ENCODE peak calls at places on chromosomes 12 and 14, in six cellular contexts. One of them, this sample, is unnamed.

GRCh38 chr14:100618763-100619320 is 31.6 kb upstream of the BEGAIN start:
- DNase-seq in skeletal muscle cell: no peak
- DNase-seq in iris pigment epithelial cell: no peak
- DNase-seq in fibroblast of lung: no peak
- DNase-seq in lower leg skin: no peak
- DNase-seq in astrocyte of the hippocampus: no peak
- DNase-seq in this sample: no peak

GRCh38 chr12:47391566-47391965 is 311.8 kb upstream of the AMIGO2 start:
- DNase-seq in lower leg skin: no peak
- DNase-seq in astrocyte of the hippocampus: no peak
- DNase-seq in skeletal muscle cell: no peak
- DNase-seq in iris pigment epithelial cell: no peak
- DNase-seq in fibroblast of lung: no peak
- DNase-seq in this sample: no peak

GRCh38 chr12:116765271-116765670 is 27.2 kb downstream of the RNFT2 start:
- DNase-seq in skeletal muscle cell: no peak
- DNase-seq in iris pigment epithelial cell: no peak
- DNase-seq in astrocyte of the hippocampus: peak; percentile 55
- DNase-seq in lower leg skin: no peak
- DNase-seq in fibroblast of lung: no peak
- DNase-seq in this sample: no peak

GRCh38 chr14:22243971-22244581 is 344.9 kb downstream of the DAD1 start:
- DNase-seq in iris pigment epithelial cell: no peak
- DNase-seq in astrocyte of the hippocampus: no peak
- DNase-seq in lower leg skin: no peak
- DNase-seq in fibroblast of lung: no peak
- DNase-seq in skeletal muscle cell: no peak
- DNase-seq in this sample: no peak

GRCh38 chr12:54560374-54560858 is 11.0 kb downstream of the PDE1B start:
- DNase-seq in astrocyte of the hippocampus: peak; percentile 39
- DNase-seq in iris pigment epithelial cell: peak; percentile 79
- DNase-seq in fibroblast of lung: peak; percentile 63
- DNase-seq in skeletal muscle cell: peak; percentile 36
- DNase-seq in lower leg skin: peak; percentile 93
- DNase-seq in this sample: peak; percentile 96

GRCh38 chr12:26297386-26298070 is 102.2 kb downstream of the SSPN start:
- DNase-seq in fibroblast of lung: no peak
- DNase-seq in iris pigment epithelial cell: peak; percentile 21
- DNase-seq in skeletal muscle cell: no peak
- DNase-seq in astrocyte of the hippocampus: no peak
- DNase-seq in lower leg skin: no peak
- DNase-seq in this sample: no peak

GRCh38 chr12:67111182-67111581 is 158.0 kb upstream of the CAND1 start:
- DNase-seq in lower leg skin: peak; percentile 18
- DNase-seq in astrocyte of the hippocampus: no peak
- DNase-seq in skeletal muscle cell: no peak
- DNase-seq in iris pigment epithelial cell: no peak
- DNase-seq in fibroblast of lung: no peak
- DNase-seq in this sample: no peak

GRCh38 chr12:132480620-132481132 is 9.3 kb upstream of the FBRSL1 start:
- DNase-seq in fibroblast of lung: no peak
- DNase-seq in iris pigment epithelial cell: no peak
- DNase-seq in astrocyte of the hippocampus: no peak
- DNase-seq in lower leg skin: no peak
- DNase-seq in skeletal muscle cell: no peak
- DNase-seq in this sample: no peak

GRCh38 chr14:83251402-83251801 is 1717.7 kb upstream of the SEL1L start:
- DNase-seq in astrocyte of the hippocampus: no peak
- DNase-seq in skeletal muscle cell: no peak
- DNase-seq in fibroblast of lung: no peak
- DNase-seq in lower leg skin: no peak
- DNase-seq in iris pigment epithelial cell: no peak
- DNase-seq in this sample: no peak

GRCh38 chr14:85531594-85532391 is 1.8 kb downstream of the FLRT2 start:
- DNase-seq in astrocyte of the hippocampus: peak; percentile 79
- DNase-seq in lower leg skin: peak; percentile 66
- DNase-seq in iris pigment epithelial cell: peak; percentile 96
- DNase-seq in skeletal muscle cell: peak; percentile 67
- DNase-seq in fibroblast of lung: peak; percentile 86
- DNase-seq in this sample: no peak

GRCh38 chr12:76450690-76451089 is 102.5 kb upstream of the BBS10 start:
- DNase-seq in lower leg skin: no peak
- DNase-seq in iris pigment epithelial cell: peak; percentile 97
- DNase-seq in skeletal muscle cell: peak; percentile 60
- DNase-seq in fibroblast of lung: peak; percentile 83
- DNase-seq in astrocyte of the hippocampus: peak; percentile 82
- DNase-seq in this sample: no peak

GRCh38 chr14:72781476-72782181 is 112.3 kb downstream of the DPF3 start:
- DNase-seq in fibroblast of lung: peak; percentile 51
- DNase-seq in lower leg skin: no peak
- DNase-seq in iris pigment epithelial cell: peak; percentile 84
- DNase-seq in astrocyte of the hippocampus: peak; percentile 88
- DNase-seq in skeletal muscle cell: peak; percentile 61
- DNase-seq in this sample: no peak

GRCh38 chr12:1272132-1272531 is 281.1 kb downstream of the ERC1 start:
- DNase-seq in lower leg skin: no peak
- DNase-seq in skeletal muscle cell: no peak
- DNase-seq in astrocyte of the hippocampus: peak; percentile 25
- DNase-seq in fibroblast of lung: no peak
- DNase-seq in iris pigment epithelial cell: no peak
- DNase-seq in this sample: no peak

GRCh38 chr14:22556021-22556989 is 32.7 kb downstream of the DAD1 start:
- DNase-seq in astrocyte of the hippocampus: peak; percentile 67
- DNase-seq in iris pigment epithelial cell: peak; percentile 97
- DNase-seq in lower leg skin: peak; percentile 75
- DNase-seq in fibroblast of lung: peak; percentile 65
- DNase-seq in skeletal muscle cell: no peak
- DNase-seq in this sample: no peak

GRCh38 chr14:90444077-90444696 is 47.4 kb downstream of the CALM1 start:
- DNase-seq in lower leg skin: peak; percentile 56
- DNase-seq in skeletal muscle cell: peak; percentile 22
- DNase-seq in fibroblast of lung: no peak
- DNase-seq in iris pigment epithelial cell: peak; percentile 67
- DNase-seq in astrocyte of the hippocampus: no peak
- DNase-seq in this sample: no peak

GRCh38 chr12:64389154-64389553 is 1.4 kb downstream of the C12orf56 start:
- DNase-seq in iris pigment epithelial cell: no peak
- DNase-seq in skeletal muscle cell: no peak
- DNase-seq in astrocyte of the hippocampus: no peak
- DNase-seq in fibroblast of lung: no peak
- DNase-seq in lower leg skin: no peak
- DNase-seq in this sample: no peak

GRCh38 chr14:61877050-61877390 is 114.8 kb downstream of the SNAPC1 start:
- DNase-seq in astrocyte of the hippocampus: no peak
- DNase-seq in skeletal muscle cell: no peak
- DNase-seq in iris pigment epithelial cell: no peak
- DNase-seq in fibroblast of lung: no peak
- DNase-seq in lower leg skin: no peak
- DNase-seq in this sample: no peak

GRCh38 chr12:47894652-47895051 is 10.1 kb downstream of the VDR start:
- DNase-seq in iris pigment epithelial cell: no peak
- DNase-seq in astrocyte of the hippocampus: no peak
- DNase-seq in lower leg skin: no peak
- DNase-seq in fibroblast of lung: no peak
- DNase-seq in skeletal muscle cell: no peak
- DNase-seq in this sample: no peak

GRCh38 chr14:90295870-90296516 is 35.7 kb downstream of the NRDE2 start:
- DNase-seq in skeletal muscle cell: no peak
- DNase-seq in astrocyte of the hippocampus: peak; percentile 64
- DNase-seq in lower leg skin: no peak
- DNase-seq in iris pigment epithelial cell: peak; percentile 52
- DNase-seq in fibroblast of lung: no peak
- DNase-seq in this sample: no peak

GRCh38 chr14:32407170-32407569 is 78.1 kb downstream of the AKAP6 start:
- DNase-seq in lower leg skin: no peak
- DNase-seq in astrocyte of the hippocampus: peak; percentile 53
- DNase-seq in iris pigment epithelial cell: peak; percentile 54
- DNase-seq in fibroblast of lung: peak; percentile 53
- DNase-seq in skeletal muscle cell: no peak
- DNase-seq in this sample: no peak

GRCh38 chr12:107528731-107529365 is 156.8 kb upstream of the PWP1 start:
- DNase-seq in iris pigment epithelial cell: no peak
- DNase-seq in astrocyte of the hippocampus: no peak
- DNase-seq in lower leg skin: no peak
- DNase-seq in skeletal muscle cell: no peak
- DNase-seq in fibroblast of lung: no peak
- DNase-seq in this sample: no peak

GRCh38 chr14:104723651-104724406 is at the start of gene ADSS1:
- DNase-seq in lower leg skin: no peak
- DNase-seq in astrocyte of the hippocampus: peak; percentile 68
- DNase-seq in fibroblast of lung: peak; percentile 39
- DNase-seq in iris pigment epithelial cell: peak; percentile 21
- DNase-seq in skeletal muscle cell: no peak
- DNase-seq in this sample: no peak

GRCh38 chr12:50979369-50980052 is 27.2 kb downstream of the HIGD1C start:
- DNase-seq in skeletal muscle cell: no peak
- DNase-seq in iris pigment epithelial cell: no peak
- DNase-seq in fibroblast of lung: no peak
- DNase-seq in astrocyte of the hippocampus: no peak
- DNase-seq in lower leg skin: no peak
- DNase-seq in this sample: no peak

GRCh38 chr12:87227157-87227556 is 802.0 kb downstream of the C12orf50 start:
- DNase-seq in iris pigment epithelial cell: peak; percentile 92
- DNase-seq in astrocyte of the hippocampus: peak; percentile 5
- DNase-seq in lower leg skin: no peak
- DNase-seq in fibroblast of lung: peak; percentile 28
- DNase-seq in skeletal muscle cell: no peak
- DNase-seq in this sample: no peak

GRCh38 chr12:102195826-102196225 is 1.8 kb downstream of the PMCH start:
- DNase-seq in iris pigment epithelial cell: no peak
- DNase-seq in astrocyte of the hippocampus: no peak
- DNase-seq in fibroblast of lung: no peak
- DNase-seq in lower leg skin: no peak
- DNase-seq in skeletal muscle cell: no peak
- DNase-seq in this sample: no peak

GRCh38 chr14:93036652-93037341 is 78.9 kb downstream of the ITPK1 start:
- DNase-seq in iris pigment epithelial cell: peak; percentile 43
- DNase-seq in fibroblast of lung: peak; percentile 18
- DNase-seq in astrocyte of the hippocampus: peak; percentile 43
- DNase-seq in skeletal muscle cell: no peak
- DNase-seq in lower leg skin: no peak
- DNase-seq in this sample: no peak

GRCh38 chr14:105141026-105141425 is 27.6 kb downstream of the JAG2 start:
- DNase-seq in astrocyte of the hippocampus: no peak
- DNase-seq in skeletal muscle cell: no peak
- DNase-seq in fibroblast of lung: no peak
- DNase-seq in lower leg skin: no peak
- DNase-seq in iris pigment epithelial cell: no peak
- DNase-seq in this sample: no peak

GRCh38 chr12:115451151-115451784 is 767.3 kb upstream of the TBX3 start:
- DNase-seq in iris pigment epithelial cell: no peak
- DNase-seq in lower leg skin: no peak
- DNase-seq in astrocyte of the hippocampus: no peak
- DNase-seq in skeletal muscle cell: no peak
- DNase-seq in fibroblast of lung: no peak
- DNase-seq in this sample: no peak

GRCh38 chr12:127435439-127435838 is 831.5 kb upstream of the TMEM132C start:
- DNase-seq in astrocyte of the hippocampus: no peak
- DNase-seq in lower leg skin: no peak
- DNase-seq in iris pigment epithelial cell: no peak
- DNase-seq in skeletal muscle cell: no peak
- DNase-seq in fibroblast of lung: no peak
- DNase-seq in this sample: no peak

GRCh38 chr14:103055693-103056092 is 1.7 kb downstream of the CDC42BPB start:
- DNase-seq in skeletal muscle cell: no peak
- DNase-seq in lower leg skin: no peak
- DNase-seq in astrocyte of the hippocampus: no peak
- DNase-seq in fibroblast of lung: no peak
- DNase-seq in iris pigment epithelial cell: no peak
- DNase-seq in this sample: no peak

GRCh38 chr14:100436745-100437406 is 113.7 kb downstream of the SLC25A47 start:
- DNase-seq in lower leg skin: no peak
- DNase-seq in astrocyte of the hippocampus: no peak
- DNase-seq in iris pigment epithelial cell: no peak
- DNase-seq in fibroblast of lung: no peak
- DNase-seq in skeletal muscle cell: no peak
- DNase-seq in this sample: no peak

GRCh38 chr14:71776463-71777359 is 155.5 kb upstream of the RGS6 start:
- DNase-seq in fibroblast of lung: no peak
- DNase-seq in lower leg skin: no peak
- DNase-seq in skeletal muscle cell: no peak
- DNase-seq in astrocyte of the hippocampus: peak; percentile 49
- DNase-seq in iris pigment epithelial cell: peak; percentile 12
- DNase-seq in this sample: no peak

This sample was measured in thoracic aorta.